ENCODE peak calls at places on chromosomes 16 and 17, in ten cellular contexts. V is HT1080; X is tibial artery; K is AG08395; W is activated CD4-positive, alpha-beta T cell treated with anti-CD3 and anti-CD28 coated beads, Interleukin-2, amount 50 U/mL, for 24 hours; N is T-helper 17 cell; A is ascending aorta; O is stromal cell of bone marrow; I is progenitor cell of endocrine pancreas; E is SHP77. F is an unnamed sample.

GRCh38 chr17:2602597-2603017 is 9.2 kb downstream of the PAFAH1B1 start:
- DNase-seq in A (no peak), N (no peak), X (no peak), E (peak), K (no peak), W (no peak), V (no peak), I (no peak), O (no peak), F (no peak)

GRCh38 chr17:76107507-76107906 is 3.9 kb upstream of the EXOC7 start:
- DNase-seq in A (no peak), X (no peak), V (no peak), I (no peak), O (no peak), E (no peak), K (no peak), W (no peak), N (no peak), F (no peak)

GRCh38 chr17:50834786-50835562 is 412 bp upstream of the WFIKKN2 start:
- DNase-seq in X (no peak), W (no peak), N (no peak), V (no peak), O (no peak), K (no peak), E (no peak), A (peak), I (no peak), F (no peak)

GRCh38 chr16:88739139-88739974 is 33.1 kb downstream of the CTU2 start:
- DNase-seq in X (no peak), W (no peak), O (no peak), N (no peak), K (no peak), V (no peak), A (no peak), E (no peak), I (no peak), F (no peak)

GRCh38 chr16:67163164-67163902 is 1.2 kb upstream of the HSF4 start:
- DNase-seq in I (no peak), V (no peak), A (peak), X (no peak), K (no peak), O (no peak), W (no peak), E (no peak), N (no peak), F (no peak)

GRCh38 chr17:66946251-66946650 is 18.3 kb upstream of the CACNG4 start:
- DNase-seq in I (no peak), O (no peak), X (no peak), N (no peak), A (no peak), E (no peak), W (no peak), K (no peak), V (no peak), F (no peak)

GRCh38 chr16:59573528-59574271 is 839.6 kb upstream of the GOT2 start:
- DNase-seq in V (peak), W (no peak), A (no peak), E (no peak), N (no peak), I (no peak), X (no peak), K (peak), O (peak), F (no peak)

GRCh38 chr16:23424292-23424958 is 28.6 kb downstream of the COG7 start:
- DNase-seq in N (no peak), A (peak), I (no peak), E (no peak), X (no peak), O (no peak), V (no peak), W (no peak), K (no peak), F (no peak)

GRCh38 chr16:56848955-56849689 is 15.9 kb upstream of the SLC12A3 start:
- DNase-seq in X (no peak), V (peak), K (peak), I (no peak), N (no peak), A (peak), E (no peak), O (peak), W (no peak), F (no peak)

GRCh38 chr17:82475458-82475857 is 16.9 kb downstream of the NARF start:
- DNase-seq in K (no peak), V (no peak), A (no peak), W (no peak), I (no peak), X (no peak), O (no peak), N (no peak), E (no peak), F (no peak)

GRCh38 chr17:35612924-35613521 is 25.9 kb downstream of the AP2B1 start:
- DNase-seq in E (peak), N (no peak), K (peak), W (no peak), V (peak), O (peak), X (peak), A (no peak), I (peak), F (no peak)